ENCODE peak calls at places on chromosome 19, in ten cellular contexts. U, G, T, I, Z, X, E, M, L and N are unnamed samples.

GRCh38 chr19:7435602-7436001 is 53.2 kb downstream of the PEX11G start:
- DNase-seq in G (no peak), I (no peak), M (no peak), U (no peak), E (no peak), Z (no peak), X (no peak), L (no peak), T (no peak), N (no peak)

GRCh38 chr19:38255759-38256052 is 468 bp downstream of the PPP1R14A start:
- DNase-seq in I (no peak), L (no peak), X (no peak), Z (no peak), G (no peak), U (no peak), M (no peak), E (no peak), T (no peak), N (no peak)

GRCh38 chr19:40691421-40692211 is 1.2 kb upstream of the NUMBL start:
- DNase-seq in M (no peak), X (no peak), L (no peak), U (no peak), Z (no peak), E (no peak), I (peak), T (peak), G (no peak), N (no peak)

GRCh38 chr19:19488041-19488874 is 27.1 kb downstream of the TSSK6 start:
- DNase-seq in G (no peak), I (peak), U (no peak), X (no peak), M (no peak), T (no peak), E (peak), Z (no peak), L (peak), N (peak)

GRCh38 chr19:14505488-14506239 is 9.7 kb upstream of the GIPC1 start:
- DNase-seq in T (peak), L (peak), I (peak), E (peak), U (peak), M (no peak), Z (no peak), G (peak), X (no peak), N (peak)

GRCh38 chr19:1396768-1397679 is 4.3 kb downstream of the GAMT start:
- DNase-seq in G (no peak), L (no peak), E (no peak), M (no peak), T (no peak), U (no peak), X (no peak), Z (no peak), I (no peak), N (no peak)

GRCh38 chr19:13507053-13507611 is 853 bp upstream of the CACNA1A start:
- DNase-seq in I (no peak), X (no peak), Z (no peak), E (peak), T (no peak), U (no peak), M (no peak), G (no peak), L (no peak), N (no peak)

GRCh38 chr19:20078696-20079095 is 896 bp downstream of the ZNF90 start:
- DNase-seq in L (peak), U (peak), M (peak), E (peak), X (no peak), Z (peak), I (peak), T (no peak), G (no peak), N (peak)

GRCh38 chr19:54523403-54523802 is 20.8 kb downstream of the LAIR2 start:
- DNase-seq in M (no peak), U (no peak), L (no peak), T (no peak), G (no peak), I (no peak), Z (no peak), X (peak), E (no peak), N (peak)

GRCh38 chr19:35076657-35077056 is 35.1 kb downstream of the HPN start:
- DNase-seq in U (no peak), M (no peak), L (no peak), E (no peak), X (no peak), G (no peak), I (no peak), Z (no peak), T (no peak), N (no peak)

GRCh38 chr19:10965398-10965797 is 4.6 kb downstream of the SMARCA4 start:
- DNase-seq in E (no peak), T (no peak), M (no peak), U (no peak), G (no peak), L (no peak), X (no peak), I (no peak), Z (no peak), N (no peak)

GRCh38 chr19:38736413-38737280 is 7.6 kb downstream of the CAPN12 start:
- DNase-seq in Z (no peak), M (no peak), U (peak), L (peak), E (no peak), G (peak), T (peak), X (no peak), I (peak), N (no peak)

GRCh38 chr19:45200614-45201013 is 22.0 kb downstream of the BLOC1S3 start:
- DNase-seq in G (no peak), U (peak), L (no peak), Z (no peak), E (peak), I (no peak), M (no peak), T (no peak), X (no peak), N (peak)

DNA sequence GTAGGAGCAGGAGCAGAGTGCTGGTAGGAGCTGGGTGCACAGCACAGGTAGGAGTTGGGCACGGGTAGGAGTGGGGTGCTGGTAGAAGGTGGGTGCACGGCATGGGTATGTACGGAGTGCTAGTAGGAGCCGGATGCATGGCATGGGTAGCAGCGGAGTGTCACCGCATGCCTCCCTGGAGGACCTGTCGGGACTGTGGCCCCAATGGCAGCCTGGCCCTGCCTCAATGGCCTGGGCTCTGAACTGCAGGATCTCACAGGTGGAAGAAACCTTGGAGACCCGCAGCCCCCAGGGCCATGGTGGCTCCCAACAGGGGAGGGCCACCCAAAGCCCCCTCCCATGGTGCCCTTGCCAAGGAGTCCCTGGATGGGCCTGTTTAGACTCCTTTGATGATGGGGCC is 1146.0 kb downstream of the UQCRFS1 start:
- DNase-seq in Z (no peak), G (no peak), T (no peak), X (no peak), I (no peak), M (no peak), L (peak), E (no peak), U (no peak), N (no peak)
- TF ChIP-seq CTCF in Z (no peak), G (no peak), T (no peak), X (no peak), I (no peak), M (no peak), L (no peak), E (no peak), U (no peak), N (no peak)

DNA sequence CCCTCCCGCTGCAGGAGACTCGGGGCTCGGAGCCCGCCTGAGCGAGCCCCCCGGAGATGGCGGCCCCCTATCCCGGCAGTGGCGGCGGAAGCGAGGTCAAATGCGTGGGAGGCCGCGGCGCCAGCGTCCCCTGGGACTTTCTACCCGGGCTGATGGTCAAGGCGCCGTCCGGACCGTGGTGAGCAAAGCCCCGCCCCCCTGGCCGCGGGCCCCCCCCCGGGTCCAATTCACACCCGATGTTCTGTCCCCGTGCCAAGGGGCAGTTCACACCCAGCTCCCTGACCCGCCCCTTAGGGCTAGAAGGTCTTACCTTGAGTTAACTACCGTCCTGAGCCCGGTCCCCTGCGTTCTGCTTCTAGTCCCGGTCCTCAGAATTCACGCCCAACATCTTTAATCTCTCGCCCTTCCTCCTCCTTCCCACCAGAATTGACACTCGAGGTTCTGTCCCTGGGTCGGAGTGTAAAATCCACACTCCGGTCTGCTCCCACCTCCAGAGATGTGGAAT is 1.4 kb downstream of the NPAS1 start:
- DNase-seq in X (no peak), T (no peak), I (no peak), U (no peak), L (peak), G (no peak), E (no peak), M (no peak), Z (no peak), N (peak)
- H3K4me3 ChIP-seq in X (peak), T (peak), I (no peak), U (peak), L (no peak), G (peak), E (peak), M (peak), Z (peak), N (peak)

GRCh38 chr19:5504115-5504514 is 48.9 kb downstream of the ZNRF4 start:
- DNase-seq in I (no peak), Z (no peak), M (no peak), X (no peak), T (no peak), G (no peak), U (no peak), E (no peak), L (no peak), N (no peak)
- TF ChIP-seq CTCF in I (no peak), Z (no peak), M (no peak), X (no peak), T (no peak), G (no peak), U (peak), E (no peak), L (no peak), N (peak)

DNA sequence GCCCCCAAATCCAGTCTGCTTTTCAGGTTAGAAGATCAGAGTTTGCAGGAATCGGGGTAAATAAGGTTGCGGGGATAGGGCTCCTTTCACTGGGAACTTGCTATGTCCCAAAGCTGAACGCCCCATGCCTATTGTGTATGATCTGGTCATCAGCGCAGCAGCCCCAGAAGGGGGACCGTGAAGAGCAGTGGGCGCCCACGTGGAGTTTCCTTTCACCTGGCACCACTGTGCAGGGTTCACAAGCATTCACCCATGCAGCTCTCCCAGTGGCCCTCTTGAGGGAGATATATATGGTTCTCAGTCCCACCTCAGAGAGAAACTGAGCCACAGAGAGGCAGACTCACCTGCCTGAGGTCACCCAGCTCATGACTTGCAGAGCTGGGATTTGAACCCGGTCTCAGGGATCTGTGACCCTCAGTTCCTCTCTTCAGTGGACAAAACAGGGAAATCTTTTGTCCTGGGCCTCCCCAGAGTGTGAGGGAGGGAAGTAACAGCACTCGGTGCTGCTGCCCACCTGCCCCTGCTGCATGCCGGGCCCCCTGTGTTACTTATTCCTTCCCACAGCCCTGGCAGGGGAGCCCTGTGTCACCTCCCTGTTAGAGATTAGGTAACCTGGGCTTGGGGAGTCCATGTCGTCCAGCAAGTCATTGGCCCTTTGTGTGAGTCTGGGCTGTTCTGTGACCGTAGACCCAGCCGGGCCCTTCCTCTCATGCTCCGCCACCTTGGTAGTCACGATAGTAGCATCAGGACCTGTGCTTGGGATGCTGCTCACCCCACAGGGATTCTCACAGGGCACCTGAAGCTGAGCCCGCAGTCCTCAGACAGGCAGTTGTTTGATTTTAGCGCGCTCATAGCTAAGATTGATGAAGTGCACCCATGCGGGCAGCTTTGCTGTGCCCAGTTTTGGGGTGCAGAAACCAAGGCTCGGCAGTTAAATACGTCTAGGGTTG is 27.9 kb downstream of the PPP5C start:
- DNase-seq in I (no peak), T (no peak), M (no peak), G (no peak), L (peak), E (no peak), U (no peak), Z (no peak), X (no peak), N (no peak)
- H3K4me3 ChIP-seq in I (no peak), T (no peak), M (no peak), G (no peak), L (no peak), E (no peak), U (no peak), Z (no peak), X (no peak), N (no peak)

GRCh38 chr19:33347300-33347699 is 26.2 kb upstream of the CEBPG start:
- DNase-seq in T (no peak), X (no peak), L (no peak), G (no peak), M (no peak), I (no peak), Z (no peak), E (no peak), U (no peak), N (no peak)
- TF ChIP-seq CTCF in T (no peak), X (no peak), L (no peak), G (no peak), M (no peak), I (no peak), Z (no peak), E (no peak), U (no peak), N (no peak)

GRCh38 chr19:42271045-42271419 is 2.0 kb downstream of the CIC start:
- DNase-seq in U (no peak), L (no peak), G (no peak), T (no peak), E (no peak), X (no peak), Z (no peak), I (no peak), M (no peak), N (no peak)
- H3K4me3 ChIP-seq in U (peak), L (no peak), G (peak), T (peak), E (peak), X (peak), Z (peak), I (no peak), M (peak), N (peak)

GRCh38 chr19:345320-345879 is 804 bp upstream of the MIER2 start:
- DNase-seq in L (no peak), Z (no peak), G (no peak), M (no peak), U (no peak), X (no peak), I (no peak), T (no peak), E (no peak), N (no peak)

GRCh38 chr19:351976-352625 is 7.5 kb upstream of the MIER2 start:
- DNase-seq in X (no peak), G (no peak), L (no peak), T (no peak), I (no peak), Z (no peak), M (no peak), U (no peak), E (no peak), N (no peak)

GRCh38 chr19:343941-344624 is 513 bp downstream of the MIER2 start:
- DNase-seq in Z (no peak), E (peak), U (peak), L (peak), I (no peak), G (peak), X (no peak), M (no peak), T (peak), N (peak)

GRCh38 chr19:344625-345319 is at the start of gene MIER2:
- DNase-seq in M (peak), G (peak), I (peak), Z (peak), X (no peak), E (peak), T (peak), U (peak), L (peak), N (peak)

DNA sequence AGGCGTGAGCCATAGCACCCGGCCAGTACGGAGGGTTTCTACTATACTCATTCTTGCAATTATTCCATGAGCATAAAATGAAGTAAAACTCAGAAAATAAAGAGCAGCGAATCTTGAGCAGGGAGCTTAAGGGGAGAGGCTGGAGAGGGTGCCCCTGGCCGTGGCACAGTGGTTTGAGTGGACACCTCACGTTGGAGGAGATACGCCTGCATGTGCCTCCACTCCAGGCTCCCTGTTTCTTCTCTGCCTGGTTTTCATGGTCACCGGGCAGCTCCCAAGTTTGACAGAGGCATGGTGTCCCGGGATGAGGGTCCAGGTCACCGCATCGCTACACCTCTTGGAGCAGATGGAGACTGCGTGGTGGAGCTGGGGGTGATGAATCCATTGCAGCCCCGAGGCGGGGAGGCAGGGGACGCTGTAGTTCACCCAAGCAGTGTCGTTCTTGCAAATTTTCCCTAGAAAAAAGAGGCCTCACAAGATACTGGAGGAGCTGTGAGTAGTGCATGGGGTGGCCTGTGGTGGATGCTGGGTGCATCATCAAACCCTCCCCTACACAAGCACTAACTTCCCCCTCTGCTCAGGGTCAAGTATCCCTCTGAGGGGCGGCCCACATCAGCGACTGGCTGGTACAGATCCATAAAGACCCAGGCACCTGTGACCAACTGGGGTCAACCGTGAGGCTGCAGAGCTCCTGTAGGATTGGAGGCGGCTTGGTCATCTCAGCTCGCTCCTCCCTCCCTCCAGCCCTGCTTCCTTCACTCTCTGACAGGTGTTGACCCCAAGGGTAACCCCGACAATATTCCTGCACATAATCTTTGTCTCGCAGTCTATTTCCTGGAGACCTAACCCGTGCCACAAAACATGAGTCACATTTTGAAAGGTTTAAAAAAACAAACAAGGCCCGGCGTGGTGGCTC is 3.6 kb upstream of the MIER2 start:
- DNase-seq in G (no peak), Z (no peak), M (no peak), X (no peak), L (no peak), E (no peak), T (no peak), I (no peak), U (no peak), N (peak)
- TF ChIP-seq CTCF in G (no peak), Z (no peak), M (no peak), X (peak), L (no peak), E (no peak), T (no peak), I (no peak), U (no peak), N (no peak)